ENCODE peak calls at places on chromosomes 12 and 14, in four cellular contexts. E, O, U and J are unnamed samples.
A peak's percentile ranks its signal among the peaks of the same experiment; 100 is the strongest.

GRCh38 chr12:64059685-64060084 is 162.4 kb downstream of the KICS2 start:
- DNase-seq in E (no peak), O (no peak), U (no peak), J (no peak)

GRCh38 chr12:115761784-115762183 is 515.7 kb downstream of the MED13L start:
- DNase-seq in E (no peak), O (no peak), U (no peak), J (no peak)

GRCh38 chr14:77037886-77038511 is 9.5 kb upstream of the IRF2BPL start:
- DNase-seq in E (peak; percentile 66), O (no peak), U (no peak), J (peak; percentile 24)

GRCh38 chr14:55641290-55641689 is 61.3 kb downstream of the KTN1 start:
- DNase-seq in E (no peak), O (no peak), U (no peak), J (no peak)

GRCh38 chr14:94386085-94387031 is 2.0 kb downstream of the SERPINA1 start:
- DNase-seq in E (no peak), O (no peak), U (no peak), J (no peak)

GRCh38 chr12:72273499-72273837 is 1.3 kb downstream of the TRHDE start:
- DNase-seq in E (peak; percentile 55), O (no peak), U (no peak), J (no peak)

GRCh38 chr14:71552809-71553208 is 379.4 kb upstream of the RGS6 start:
- DNase-seq in E (no peak), O (no peak), U (no peak), J (no peak)

GRCh38 chr12:100279159-100279558 is 12.2 kb downstream of the SCYL2 start:
- DNase-seq in E (peak; percentile 28), O (no peak), U (no peak), J (no peak)

GRCh38 chr14:70785556-70785955 is 23.8 kb downstream of the MAP3K9 start:
- DNase-seq in E (no peak), O (no peak), U (no peak), J (no peak)

GRCh38 chr12:1927051-1927680 is 8.7 kb upstream of the CACNA2D4 start:
- DNase-seq in E (no peak), O (no peak), U (no peak), J (no peak)

GRCh38 chr12:10235761-10236631 is 23.3 kb downstream of the GABARAPL1 start:
- DNase-seq in E (no peak), O (no peak), U (no peak), J (peak; percentile 35)

GRCh38 chr14:59464651-59465569 is at the start of gene GPR135:
- DNase-seq in E (peak; percentile 88), O (peak; percentile 57), U (peak; percentile 69), J (peak; percentile 73)

GRCh38 chr12:40446385-40446784 is 221.6 kb downstream of the LRRK2 start:
- DNase-seq in E (no peak), O (no peak), U (no peak), J (no peak)

GRCh38 chr14:94571950-94572349 is 9.3 kb upstream of the SERPINA5 start:
- DNase-seq in E (no peak), O (no peak), U (no peak), J (no peak)

GRCh38 chr12:26746315-26746714 is 86.7 kb downstream of the ITPR2 start:
- DNase-seq in E (no peak), O (no peak), U (no peak), J (no peak)

GRCh38 chr12:75784591-75784990 is 247.0 kb downstream of the PHLDA1 start:
- DNase-seq in E (no peak), O (peak; percentile 33), U (peak; percentile 22), J (no peak)

GRCh38 chr14:71243697-71244096 is 336.4 kb downstream of the PCNX1 start:
- DNase-seq in E (no peak), O (no peak), U (no peak), J (no peak)

GRCh38 chr12:115313929-115314328 is 630.0 kb upstream of the TBX3 start:
- DNase-seq in E (no peak), O (no peak), U (no peak), J (no peak)

GRCh38 chr12:100267603-100268281 is 765 bp downstream of the SCYL2 start:
- DNase-seq in E (no peak), O (peak; percentile 35), U (no peak), J (no peak)

GRCh38 chr12:77388611-77389265 is 323.4 kb upstream of the E2F7 start:
- DNase-seq in E (no peak), O (no peak), U (no peak), J (no peak)

GRCh38 chr12:52969828-52970569 is 21.1 kb downstream of the KRT18 start:
- DNase-seq in E (peak; percentile 67), O (no peak), U (peak; percentile 56), J (peak; percentile 67)

GRCh38 chr12:6039894-6040601 is 84.4 kb downstream of the VWF start:
- DNase-seq in E (no peak), O (peak; percentile 54), U (no peak), J (peak; percentile 50)

GRCh38 chr12:57841445-57841844 is 5.1 kb downstream of the CTDSP2 start:
- DNase-seq in E (no peak), O (no peak), U (no peak), J (no peak)

GRCh38 chr12:47757840-47758583 is 668 bp downstream of the RAPGEF3 start:
- DNase-seq in E (peak; percentile 84), O (no peak), U (peak; percentile 57), J (no peak)

GRCh38 chr12:2386566-2386965 is 333.8 kb downstream of the CACNA1C start:
- DNase-seq in E (no peak), O (no peak), U (no peak), J (no peak)

GRCh38 chr14:95885866-95886265 is 9.2 kb downstream of the TUNAR start:
- DNase-seq in E (no peak), O (no peak), U (no peak), J (no peak)

GRCh38 chr14:39229222-39229543 is 4.5 kb upstream of the MIA2 start:
- DNase-seq in E (no peak), O (no peak), U (no peak), J (no peak)

GRCh38 chr14:91123201-91123600 is 9.3 kb downstream of the DGLUCY start:
- DNase-seq in E (no peak), O (no peak), U (no peak), J (no peak)

GRCh38 chr12:93091851-93092558 is 162.9 kb upstream of the EEA1 start:
- DNase-seq in E (no peak), O (no peak), U (no peak), J (no peak)

GRCh38 chr12:60266381-60266852 is 670.6 kb downstream of the SLC16A7 start:
- DNase-seq in E (no peak), O (no peak), U (no peak), J (no peak)

GRCh38 chr14:52551696-52552062 is 626 bp downstream of the TXNDC16 start:
- DNase-seq in E (no peak), O (no peak), U (no peak), J (no peak)

GRCh38 chr12:45913631-45914030 is 76.7 kb downstream of the SCAF11 start:
- DNase-seq in E (no peak), O (no peak), U (no peak), J (no peak)

GRCh38 chr12:45273717-45274271 is 57.9 kb downstream of the ANO6 start:
- DNase-seq in E (no peak), O (peak; percentile 34), U (no peak), J (peak; percentile 36)

GRCh38 chr12:132190012-132190755 is 45.9 kb downstream of the NOC4L start:
- DNase-seq in E (peak; percentile 74), O (no peak), U (peak; percentile 39), J (peak; percentile 71)

GRCh38 chr12:132189378-132190011 is 45.2 kb downstream of the NOC4L start:
- DNase-seq in E (peak; percentile 97), O (peak; percentile 90), U (peak; percentile 93), J (peak; percentile 94)

GRCh38 chr12:132186857-132187620 is 42.8 kb downstream of the NOC4L start:
- DNase-seq in E (peak; percentile 43), O (no peak), U (peak; percentile 9), J (no peak)

GRCh38 chr12:132187646-132188450 is 43.6 kb downstream of the NOC4L start:
- DNase-seq in E (peak; percentile 50), O (no peak), U (peak; percentile 10), J (no peak)

GRCh38 chr12:132188451-132189298 is 44.4 kb downstream of the NOC4L start:
- DNase-seq in E (peak; percentile 51), O (no peak), U (no peak), J (no peak)
- H3K4me3 ChIP-seq in E (peak overlapping the region; percentile 53), O (peak overlapping the region; percentile 47), U (peak overlapping the region; percentile 68), J (peak overlapping the region; percentile 54)

GRCh38 chr12:32110417-32110816 is 3.8 kb downstream of the BICD1 start:
- DNase-seq in E (no peak), O (no peak), U (no peak), J (no peak)
- H3K4me1 ChIP-seq in E (peaks cover 3% of the 10 kb centered on the region), O (peaks cover 3% of the 10 kb centered on the region), U (no peaks in the 10 kb centered on the region), J (peaks cover 42% of the 10 kb centered on the region)

GRCh38 chr12:54588110-54588831 is at the start of gene PPP1R1A:
- DNase-seq in E (peak; percentile 75), O (no peak), U (peak; percentile 48), J (peak; percentile 69)
- H3K27ac ChIP-seq in E (peak within 1 kb of the TSS; percentile 43), O (peak within 1 kb of the TSS; percentile 27), U (peak within 1 kb of the TSS; percentile 1), J (peak within 1 kb of the TSS; percentile 24)

DNA sequence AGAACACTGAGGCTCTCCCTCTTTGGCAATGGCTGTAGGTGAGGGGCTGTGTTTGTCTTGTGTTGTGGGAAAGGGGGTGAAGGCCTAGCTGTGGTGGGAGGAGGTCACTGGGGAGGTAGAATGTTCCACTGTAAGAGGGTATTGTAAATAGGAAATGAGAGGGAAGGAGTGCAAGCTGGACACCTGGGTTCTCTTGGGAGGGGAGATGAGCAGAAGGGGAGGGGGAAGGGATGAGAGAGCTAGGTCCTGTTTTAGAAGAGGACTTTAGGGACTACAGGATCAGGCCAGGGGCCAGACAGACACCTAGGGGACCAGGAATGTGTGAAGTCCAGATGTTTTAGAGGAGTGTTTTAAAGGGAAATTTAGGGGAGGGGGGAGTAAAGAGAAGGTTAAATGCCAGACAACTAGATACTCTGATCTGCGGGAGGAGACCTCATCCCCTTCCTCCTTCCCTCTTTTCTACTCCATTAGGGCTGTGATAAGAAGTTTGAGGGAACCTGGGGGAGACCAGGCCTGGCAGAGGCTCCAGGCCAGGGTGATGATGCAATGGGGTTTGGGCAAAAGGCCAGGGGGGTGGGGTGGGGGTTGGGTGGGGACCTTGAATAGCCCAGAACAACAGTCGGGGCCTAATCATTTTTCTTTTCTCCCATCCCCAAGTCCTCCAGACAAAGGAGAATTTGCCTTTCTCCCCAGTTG is 2.0 kb downstream of the ITGA5 start:
- DNase-seq in E (no peak), O (no peak), U (no peak), J (no peak)
- H3K4me3 ChIP-seq in E (peak overlapping the region; percentile 100), O (peak overlapping the region; percentile 96), U (peak overlapping the region; percentile 96), J (peak overlapping the region; percentile 95)

DNA sequence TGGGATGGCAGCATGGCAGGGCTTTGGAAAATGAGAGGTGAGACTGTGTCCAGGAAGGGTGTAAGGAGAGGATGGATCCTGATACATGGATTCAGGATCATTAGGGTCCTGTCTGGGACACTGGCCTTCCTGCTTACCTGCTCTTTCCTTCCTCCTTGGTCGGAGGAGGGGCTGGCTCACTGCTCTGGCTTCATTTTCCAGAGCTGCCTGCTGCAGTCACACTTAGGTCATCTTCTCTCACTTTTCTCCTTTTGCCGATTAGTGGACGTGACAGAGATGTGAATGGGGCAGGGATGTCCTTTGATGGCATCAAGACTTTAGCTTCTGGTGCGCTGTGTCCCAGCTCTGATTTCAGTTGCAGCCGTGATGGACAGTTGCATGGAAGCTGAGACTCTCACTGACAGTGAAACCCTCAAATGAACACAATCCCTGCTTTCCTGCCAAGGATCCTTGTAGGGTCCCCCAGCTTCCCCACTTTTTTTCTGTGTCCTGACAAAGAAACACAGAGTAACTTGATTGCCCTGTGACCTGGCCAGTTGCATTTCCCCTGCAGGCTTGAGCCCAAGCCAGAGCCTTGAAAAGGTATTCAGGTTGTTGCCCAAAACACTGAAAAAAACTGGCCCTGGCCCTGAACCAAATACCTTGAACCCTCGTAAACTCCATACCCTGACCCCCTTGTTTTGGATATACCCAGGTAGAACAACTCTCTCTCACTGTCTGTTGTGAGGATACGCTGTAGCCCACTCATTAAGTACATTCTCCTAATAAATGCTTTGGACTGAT is 756 bp upstream of the CIDEB start:
- DNase-seq in E (peak; percentile 9), O (no peak), U (no peak), J (no peak)
- H3K4me1 ChIP-seq in E (peaks cover 6% of the 10 kb centered on the region), O (peaks cover 26% of the 10 kb centered on the region), U (peaks cover 11% of the 10 kb centered on the region), J (peaks cover 59% of the 10 kb centered on the region)